ENCODE peak calls at places on chromosome 14, in eight cellular contexts. X, F, C, B, V, O, L and R are unnamed samples.

GRCh38 chr14:54881235-54881760 is 21.3 kb downstream of the GCH1 start:
- DNase-seq in F (no peak), B (no peak), C (peak), O (no peak), V (no peak), X (no peak), L (no peak), R (peak)

GRCh38 chr14:59619071-59619470 is 42.5 kb upstream of the CCDC175 start:
- DNase-seq in F (no peak), V (no peak), L (no peak), X (no peak), B (no peak), C (no peak), O (no peak), R (no peak)

GRCh38 chr14:54087376-54087775 is 130.8 kb upstream of the BMP4 start:
- DNase-seq in L (no peak), F (no peak), V (no peak), B (no peak), C (no peak), O (no peak), X (no peak), R (no peak)

GRCh38 chr14:84584526-84584925 is 945.4 kb upstream of the FLRT2 start:
- DNase-seq in L (no peak), X (no peak), C (no peak), B (no peak), F (no peak), O (no peak), V (no peak), R (no peak)

GRCh38 chr14:46401066-46401465 is 250.5 kb downstream of the RPL10L start:
- DNase-seq in O (no peak), B (no peak), C (no peak), V (no peak), L (no peak), F (no peak), X (no peak), R (no peak)

GRCh38 chr14:79483472-79483871 is 727.8 kb downstream of the DIO2 start:
- DNase-seq in L (no peak), V (no peak), F (no peak), C (no peak), O (no peak), X (no peak), B (no peak), R (peak)

GRCh38 chr14:39875028-39875427 is 442.8 kb upstream of the FBXO33 start:
- DNase-seq in B (no peak), L (no peak), C (no peak), O (no peak), X (no peak), V (no peak), F (no peak), R (no peak)

GRCh38 chr14:33307691-33308369 is 369.2 kb downstream of the NPAS3 start:
- DNase-seq in F (no peak), X (peak), O (peak), B (no peak), V (peak), L (no peak), C (no peak), R (no peak)

GRCh38 chr14:77122555-77123125 is 19.0 kb downstream of the ZDHHC22 start:
- DNase-seq in X (no peak), L (no peak), V (no peak), B (no peak), F (no peak), C (no peak), O (no peak), R (no peak)

GRCh38 chr14:32432813-32433538 is 103.9 kb downstream of the AKAP6 start:
- DNase-seq in X (no peak), C (no peak), F (no peak), O (no peak), B (no peak), L (no peak), V (no peak), R (no peak)

GRCh38 chr14:100048786-100049185 is 16.4 kb upstream of the EVL start:
- DNase-seq in O (no peak), B (no peak), L (no peak), F (no peak), V (no peak), X (no peak), C (no peak), R (no peak)

GRCh38 chr14:86912689-86913088 is 1080.3 kb downstream of the GALC start:
- DNase-seq in X (no peak), C (no peak), L (no peak), B (no peak), O (no peak), V (no peak), F (no peak), R (no peak)

GRCh38 chr14:105045710-105046326 is 19.4 kb downstream of the GPR132 start:
- DNase-seq in X (peak), F (peak), C (peak), O (peak), L (peak), B (peak), V (peak), R (peak)

GRCh38 chr14:66206554-66206953 is 279.6 kb upstream of the CCDC196 start:
- DNase-seq in L (no peak), B (no peak), C (no peak), O (no peak), F (no peak), V (no peak), X (no peak), R (no peak)

GRCh38 chr14:34826661-34827060 is 48.5 kb downstream of the BAZ1A start:
- DNase-seq in L (no peak), X (no peak), F (no peak), C (no peak), V (no peak), B (no peak), O (no peak), R (peak)

GRCh38 chr14:68834816-68835215 is 41.9 kb upstream of the ZFP36L1 start:
- DNase-seq in B (no peak), O (no peak), V (no peak), L (no peak), F (no peak), C (no peak), X (no peak), R (no peak)

GRCh38 chr14:101194356-101195308 is 291.1 kb upstream of the RTL1 start:
- DNase-seq in X (peak), V (no peak), O (peak), B (no peak), C (no peak), F (no peak), L (no peak), R (no peak)

GRCh38 chr14:68391292-68392014 is 401.4 kb downstream of the ZFP36L1 start:
- DNase-seq in C (no peak), B (no peak), V (no peak), F (no peak), X (no peak), O (no peak), L (no peak), R (no peak)

GRCh38 chr14:23494223-23494622 is 24.7 kb downstream of the NGDN start:
- DNase-seq in L (no peak), F (no peak), B (no peak), X (peak), V (peak), O (no peak), C (no peak), R (peak)

GRCh38 chr14:59474172-59474571 is 9.0 kb upstream of the GPR135 start:
- DNase-seq in F (no peak), O (no peak), B (no peak), X (no peak), C (no peak), V (no peak), L (no peak), R (peak)

GRCh38 chr14:20485900-20486299 is 16.7 kb downstream of the PNP start:
- DNase-seq in L (no peak), X (no peak), F (no peak), V (no peak), O (no peak), B (no peak), C (no peak), R (no peak)

GRCh38 chr14:53491256-53491905 is 338.3 kb upstream of the DDHD1 start:
- DNase-seq in C (no peak), V (no peak), B (no peak), F (no peak), L (no peak), X (no peak), O (no peak), R (no peak)